ENCODE peak calls at places on chromosomes 2 and 18, in ten cellular contexts. N is fibroblast of lung, M is SJSA1, R is PC-9, W is trophoblast cell, Z is colonic mucosa, L is GM23248, U is suprapubic skin, E is heart left ventricle, F is AG04450. V is an unnamed sample. For H3K27me3, the result is how much of the 10 kb centered on the place peaks cover.

GRCh38 chr18:76975577-76976110 is 153.3 kb downstream of the ZNF236 start:
- DNase-seq in N (no peak), M (no peak), R (no peak), W (no peak), Z (no peak), L (no peak), U (no peak), E (no peak), F (no peak), V (no peak)

GRCh38 chr2:150584081-150584480 is 96.6 kb upstream of the RND3 start:
- DNase-seq in N (no peak), M (no peak), R (no peak), W (peak), Z (no peak), L (no peak), U (no peak), E (no peak), F (no peak), V (no peak)

GRCh38 chr18:13376841-13377351 is 158.3 kb downstream of the LDLRAD4 start:
- DNase-seq in N (no peak), M (no peak), R (no peak), W (no peak), Z (no peak), L (no peak), U (no peak), E (no peak), F (no peak), V (no peak)

GRCh38 chr2:191521608-191522208 is 156.2 kb upstream of the NABP1 start:
- DNase-seq in N (peak), M (peak), R (no peak), W (peak), Z (no peak), L (peak), U (no peak), E (no peak), F (no peak), V (no peak)

GRCh38 chr2:24121469-24121868 is 1.7 kb downstream of the PFN4 start:
- DNase-seq in N (peak), M (no peak), R (no peak), W (no peak), Z (no peak), L (no peak), U (no peak), E (no peak), F (no peak), V (no peak)

GRCh38 chr2:214731008-214731407 is 78.5 kb downstream of the BARD1 start:
- DNase-seq in N (no peak), M (no peak), R (no peak), W (no peak), Z (no peak), L (no peak), U (no peak), E (no peak), F (no peak), V (no peak)

GRCh38 chr2:207115715-207116364 is 49.9 kb downstream of the KLF7 start:
- DNase-seq in N (peak), M (no peak), R (no peak), W (no peak), Z (no peak), L (peak), U (no peak), E (no peak), F (no peak), V (no peak)

GRCh38 chr2:170229125-170229524 is 51.2 kb downstream of the MYO3B start:
- DNase-seq in N (no peak), M (no peak), R (no peak), W (no peak), Z (no peak), L (no peak), U (no peak), E (no peak), F (no peak), V (no peak)

GRCh38 chr2:167069855-167070254 is 181.6 kb downstream of the XIRP2 start:
- DNase-seq in N (no peak), M (no peak), R (no peak), W (peak), Z (no peak), L (no peak), U (no peak), E (no peak), F (no peak), V (no peak)

GRCh38 chr2:100060875-100061274 is 81.5 kb downstream of the AFF3 start:
- DNase-seq in N (no peak), M (no peak), R (no peak), W (no peak), Z (no peak), L (no peak), U (no peak), E (no peak), F (no peak), V (no peak)

GRCh38 chr18:6878881-6879280 is 149.4 kb downstream of the ARHGAP28 start:
- DNase-seq in N (peak), M (no peak), R (no peak), W (no peak), Z (no peak), L (no peak), U (no peak), E (no peak), F (no peak), V (no peak)

GRCh38 chr2:241269707-241270520 is 45.6 kb downstream of the HDLBP start:
- DNase-seq in N (no peak), M (no peak), R (no peak), W (peak), Z (no peak), L (peak), U (no peak), E (no peak), F (no peak), V (no peak)

GRCh38 chr2:64133354-64133753 is 10.9 kb downstream of the PELI1 start:
- DNase-seq in N (no peak), M (no peak), R (no peak), W (no peak), Z (no peak), L (no peak), U (no peak), E (no peak), F (no peak), V (no peak)

GRCh38 chr2:154170400-154170799 is 298.7 kb downstream of the GALNT13 start:
- DNase-seq in N (no peak), M (no peak), R (no peak), W (no peak), Z (no peak), L (no peak), U (no peak), E (no peak), F (no peak), V (no peak)

GRCh38 chr2:161134547-161135518 is 25.4 kb upstream of the TANK start:
- DNase-seq in N (no peak), M (peak), R (peak), W (peak), Z (peak), L (no peak), U (no peak), E (no peak), F (no peak), V (peak)

GRCh38 chr2:229348135-229348534 is 77.0 kb upstream of the PID1 start:
- DNase-seq in N (peak), M (no peak), R (no peak), W (peak), Z (no peak), L (peak), U (no peak), E (no peak), F (no peak), V (no peak)

GRCh38 chr2:146820672-146821071 is 1024.2 kb upstream of the ACVR2A start:
- DNase-seq in N (peak), M (peak), R (no peak), W (no peak), Z (no peak), L (peak), U (no peak), E (no peak), F (no peak), V (peak)

GRCh38 chr2:10300997-10301945 is 1.4 kb upstream of the HPCAL1 start:
- DNase-seq in N (no peak), M (no peak), R (no peak), W (no peak), Z (peak), L (no peak), U (no peak), E (no peak), F (no peak), V (no peak)
- H3K4me3 ChIP-seq in N (no peak), M (no peak), R (peak), W (no peak), Z (no peak), L (no peak), U (no peak), E (no peak), F (no peak), V (no peak)

GRCh38 chr2:222296311-222296736 is 2.5 kb downstream of the PAX3 start:
- DNase-seq in N (no peak), M (no peak), R (no peak), W (no peak), Z (no peak), L (no peak), U (no peak), E (no peak), F (no peak), V (no peak)

GRCh38 chr2:222298311-222299150 is at the start of gene PAX3:
- DNase-seq in N (no peak), M (no peak), R (no peak), W (no peak), Z (no peak), L (no peak), U (no peak), E (no peak), F (no peak), V (peak)

GRCh38 chr2:222297600-222297935 is 1.2 kb downstream of the PAX3 start:
- DNase-seq in N (no peak), M (no peak), R (no peak), W (no peak), Z (no peak), L (no peak), U (no peak), E (no peak), F (no peak), V (peak)

GRCh38 chr2:222298000-222298310 is 843 bp downstream of the PAX3 start:
- DNase-seq in N (no peak), M (no peak), R (no peak), W (no peak), Z (no peak), L (no peak), U (no peak), E (no peak), F (no peak), V (no peak)

GRCh38 chr2:222296911-222297599 is 1.7 kb downstream of the PAX3 start:
- DNase-seq in N (no peak), M (no peak), R (no peak), W (no peak), Z (no peak), L (no peak), U (no peak), E (no peak), F (no peak), V (peak)
- H3K27me3 ChIP-seq in N (half or more), M (under half), R (half or more), W (half or more), Z (half or more), L (half or more), U (half or more), E (half or more), F (half or more), V (under half)

GRCh38 chr2:85606116-85606455 is 3.6 kb upstream of the TMEM150A start:
- DNase-seq in N (no peak), M (no peak), R (no peak), W (no peak), Z (no peak), L (no peak), U (no peak), E (no peak), F (no peak), V (no peak)
- H3K4me3 ChIP-seq in N (peak), M (no peak), R (peak), W (no peak), Z (no peak), L (peak), U (no peak), E (no peak), F (no peak), V (no peak)

DNA sequence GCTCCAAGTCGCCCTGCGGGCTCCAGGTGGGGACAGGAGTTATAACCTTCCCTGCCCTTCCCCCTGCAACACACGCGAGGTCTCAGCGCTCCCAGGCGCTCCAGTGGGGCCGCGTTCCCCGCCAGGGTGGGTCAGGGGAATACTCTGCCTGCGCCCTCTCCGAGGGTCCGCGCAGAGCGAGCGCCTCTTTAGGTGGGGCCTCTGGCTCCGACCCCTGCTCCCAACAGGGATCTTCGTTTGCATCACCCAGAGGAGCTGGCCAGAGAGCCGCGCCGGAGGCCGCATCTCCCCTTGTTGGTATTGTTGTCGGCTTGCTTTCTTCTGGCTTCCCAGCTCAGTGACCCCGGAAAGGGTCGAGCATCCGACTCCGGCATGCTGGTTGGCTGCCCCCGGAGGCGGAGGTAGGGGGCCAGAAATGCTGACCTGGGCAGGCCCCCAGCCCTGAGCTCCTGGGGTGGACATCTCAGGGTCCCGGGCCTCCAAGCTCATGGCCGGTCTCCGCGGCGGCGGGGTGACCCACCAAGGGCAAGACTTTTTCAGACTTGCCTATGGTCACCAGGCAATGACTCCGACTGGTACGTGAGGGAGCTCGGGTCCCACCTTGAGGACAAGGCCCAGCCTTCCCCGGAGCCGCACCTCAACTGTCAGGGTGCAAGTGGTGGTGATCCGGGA is 11.2 kb upstream of the EN1 start:
- DNase-seq in N (no peak), M (no peak), R (no peak), W (no peak), Z (no peak), L (no peak), U (no peak), E (no peak), F (no peak), V (no peak)
- H3K27me3 ChIP-seq in N (half or more), M (under half), R (under half), W (half or more), Z (half or more), L (under half), U (half or more), E (half or more), F (half or more), V (under half)

DNA sequence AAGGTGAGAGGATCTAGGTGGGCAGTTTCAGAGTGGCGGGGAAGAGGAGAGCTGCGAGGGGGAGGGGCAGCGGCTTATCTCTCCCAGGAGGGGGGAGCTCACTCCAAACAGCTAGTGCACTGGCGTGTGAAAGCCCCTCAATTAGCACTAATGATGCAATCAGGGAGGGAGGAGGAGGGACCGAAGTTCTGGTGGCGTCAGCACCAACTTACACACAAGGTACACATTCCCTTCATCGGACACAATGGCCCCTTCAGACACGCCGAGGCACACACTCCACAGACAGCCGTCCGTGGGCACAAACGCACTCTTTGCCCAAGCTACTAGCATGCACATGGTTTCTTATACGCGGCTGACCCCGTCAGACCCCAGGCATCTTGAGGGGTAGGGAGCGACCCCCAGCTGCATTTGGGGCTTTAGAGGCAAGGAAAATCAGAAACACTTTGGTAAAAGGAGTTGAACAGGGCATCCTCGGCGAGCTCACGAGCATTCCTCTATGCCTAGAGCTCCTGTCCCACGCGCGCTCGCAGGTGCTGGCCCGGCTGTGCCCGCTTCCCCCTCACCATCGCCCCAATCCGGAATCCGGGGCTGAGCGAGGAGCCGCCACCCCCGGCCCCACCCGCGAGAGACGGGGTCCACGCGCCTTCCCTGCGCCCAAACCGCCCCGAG is 868 bp upstream of the PKDCC start:
- DNase-seq in N (peak), M (peak), R (no peak), W (no peak), Z (no peak), L (peak), U (no peak), E (no peak), F (no peak), V (no peak)
- H3K4me3 ChIP-seq in N (peak), M (peak), R (peak), W (peak), Z (peak), L (peak), U (peak), E (peak), F (peak), V (peak)

GRCh38 chr2:109081374-109081773 is 47.6 kb upstream of the SH3RF3 start:
- DNase-seq in N (no peak), M (no peak), R (no peak), W (no peak), Z (no peak), L (no peak), U (no peak), E (no peak), F (no peak), V (no peak)
- H3K27me3 ChIP-seq in N (under half), M (under half), R (under half), W (under half), Z (under half), L (under half), U (under half), E (under half), F (under half), V (under half)

DNA sequence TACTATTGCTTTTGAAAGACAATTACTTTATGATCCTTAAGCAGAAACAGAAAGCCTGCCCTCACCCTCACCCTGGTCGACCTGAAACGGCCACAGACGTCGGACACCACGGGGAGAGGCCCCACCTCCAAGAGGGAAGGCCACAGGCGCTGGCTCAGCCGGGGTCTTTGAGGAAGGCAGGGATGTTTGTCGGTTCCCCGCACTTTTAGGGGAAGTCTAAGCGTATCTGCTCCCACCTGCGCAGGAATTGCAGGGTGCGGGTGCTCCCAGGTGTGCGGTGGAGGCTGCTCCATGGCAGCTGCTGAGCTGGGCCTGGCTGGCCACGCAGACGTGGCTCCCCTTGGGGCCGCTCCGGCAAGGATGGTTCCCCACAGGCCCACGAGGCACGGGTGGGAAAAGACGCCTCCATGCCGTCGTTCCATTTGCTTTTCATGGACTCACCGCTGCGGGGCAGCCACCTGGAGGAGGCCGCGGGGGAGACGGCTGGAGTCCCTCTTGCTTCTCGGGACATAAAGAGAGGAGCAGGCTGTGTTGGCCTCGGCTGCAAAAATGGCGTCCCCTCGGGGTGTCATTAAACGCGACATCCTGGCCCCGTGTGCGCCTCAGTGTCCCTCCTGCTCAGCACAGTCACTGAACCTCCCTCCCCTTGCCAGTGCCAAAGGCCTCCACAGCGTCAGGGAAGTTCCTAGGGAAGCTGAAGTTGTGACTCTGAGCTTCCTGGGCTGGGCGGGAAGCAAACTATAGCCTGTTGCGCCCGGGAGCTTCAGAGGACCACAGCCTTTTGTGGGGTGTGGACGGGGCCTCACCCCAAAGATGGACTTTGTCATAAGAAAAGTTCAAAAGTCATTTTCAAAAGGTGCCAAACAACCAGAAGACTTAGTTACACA is 63.4 kb downstream of the NFATC1 start:
- DNase-seq in N (no peak), M (no peak), R (no peak), W (no peak), Z (no peak), L (no peak), U (no peak), E (peak), F (no peak), V (no peak)
- H3K4me3 ChIP-seq in N (no peak), M (peak), R (no peak), W (no peak), Z (no peak), L (no peak), U (peak), E (peak), F (no peak), V (no peak)

V was measured in MG63.